ENCODE peak calls at places on chromosomes 3 and 15, in seven cellular contexts. Q, P, J, B, C, D and K are unnamed samples.

GRCh38 chr3:72375237-72376154 is 472.7 kb downstream of the SHQ1 start:
- DNase-seq in Q (no peak), P (peak; percentile 78), J (no peak), B (no peak), C (no peak), D (no peak), K (no peak)

GRCh38 chr15:62899090-62899493 is 143.5 kb upstream of the TPM1 start:
- DNase-seq in Q (no peak), P (no peak), J (no peak), B (peak; percentile 52), C (no peak), D (no peak), K (no peak)

GRCh38 chr3:115727135-115727534 is 103.8 kb downstream of the GAP43 start:
- DNase-seq in Q (no peak), P (no peak), J (no peak), B (no peak), C (no peak), D (no peak), K (no peak)

GRCh38 chr3:174408310-174408709 is 450.8 kb upstream of the NAALADL2 start:
- DNase-seq in Q (no peak), P (no peak), J (no peak), B (no peak), C (no peak), D (no peak), K (peak; percentile 5)

GRCh38 chr3:10744098-10744465 is 71.9 kb upstream of the SLC6A11 start:
- DNase-seq in Q (no peak), P (no peak), J (peak; percentile 66), B (peak; percentile 35), C (no peak), D (no peak), K (no peak)

GRCh38 chr3:189204467-189204866 is 32.7 kb downstream of the TPRG1 start:
- DNase-seq in Q (no peak), P (no peak), J (no peak), B (no peak), C (no peak), D (no peak), K (no peak)

GRCh38 chr15:40829155-40829554 is 647 bp upstream of the PPP1R14D start:
- DNase-seq in Q (no peak), P (no peak), J (no peak), B (no peak), C (no peak), D (no peak), K (no peak)

GRCh38 chr15:41928637-41929620 is 35.1 kb upstream of the SPTBN5 start:
- DNase-seq in Q (no peak), P (no peak), J (peak; percentile 66), B (no peak), C (no peak), D (no peak), K (no peak)

GRCh38 chr3:21954709-21955108 is 203.7 kb upstream of the ZNF385D start:
- DNase-seq in Q (no peak), P (no peak), J (no peak), B (no peak), C (no peak), D (no peak), K (peak; percentile 56)

GRCh38 chr3:48565591-48566400 is 2.2 kb upstream of the UCN2 start:
- DNase-seq in Q (no peak), P (no peak), J (no peak), B (peak; percentile 13), C (no peak), D (no peak), K (no peak)

GRCh38 chr3:66407281-66408218 is 93.3 kb downstream of the LRIG1 start:
- DNase-seq in Q (peak; percentile 63), P (peak; percentile 91), J (peak; percentile 71), B (peak; percentile 81), C (peak; percentile 61), D (no peak), K (no peak)

GRCh38 chr15:88769161-88769971 is 33.9 kb upstream of the ACAN start:
- DNase-seq in Q (no peak), P (no peak), J (peak; percentile 56), B (no peak), C (no peak), D (no peak), K (no peak)

GRCh38 chr3:39423571-39423970 is 17.1 kb downstream of the RPSA start:
- DNase-seq in Q (no peak), P (no peak), J (no peak), B (no peak), C (no peak), D (no peak), K (no peak)

GRCh38 chr3:66934041-66934440 is 64.1 kb upstream of the KBTBD8 start:
- DNase-seq in Q (no peak), P (no peak), J (no peak), B (no peak), C (no peak), D (no peak), K (no peak)

GRCh38 chr3:197888511-197888910 is 61.5 kb upstream of the RPL35A start:
- DNase-seq in Q (no peak), P (no peak), J (no peak), B (no peak), C (no peak), D (no peak), K (no peak)

GRCh38 chr3:124730920-124731297 is 657 bp downstream of the UMPS start:
- DNase-seq in Q (no peak), P (peak; percentile 63), J (no peak), B (peak; percentile 9), C (no peak), D (no peak), K (no peak)

GRCh38 chr3:27500051-27500450 is 15.9 kb upstream of the SLC4A7 start:
- DNase-seq in Q (no peak), P (no peak), J (no peak), B (no peak), C (no peak), D (no peak), K (peak; percentile 39)

GRCh38 chr3:1381647-1382036 is 288.8 kb downstream of the CNTN6 start:
- DNase-seq in Q (no peak), P (no peak), J (no peak), B (no peak), C (no peak), D (no peak), K (no peak)

GRCh38 chr3:184821034-184821433 is 9.1 kb downstream of the VPS8 start:
- DNase-seq in Q (no peak), P (no peak), J (no peak), B (no peak), C (no peak), D (no peak), K (no peak)

GRCh38 chr15:70101459-70102113 is 3.9 kb upstream of the TLE3 start:
- DNase-seq in Q (no peak), P (no peak), J (no peak), B (peak; percentile 74), C (no peak), D (peak; percentile 67), K (peak; percentile 11)

GRCh38 chr15:81003023-81003350 is 2.3 kb downstream of the TLNRD1 start:
- DNase-seq in Q (no peak), P (no peak), J (no peak), B (no peak), C (no peak), D (no peak), K (no peak)

GRCh38 chr15:63830113-63830512 is 3.6 kb downstream of the HERC1 start:
- DNase-seq in Q (no peak), P (no peak), J (no peak), B (no peak), C (no peak), D (no peak), K (no peak)